ENCODE peak calls at places on chromosomes 12 and 14, in four cellular contexts. One of them, this sample, is unnamed.

GRCh38 chr12:67593041-67593870 is 55.3 kb upstream of the DYRK2 start:
- DNase-seq in IMR-90: peak; percentile 8
- DNase-seq in neural progenitor cell: no peak
- DNase-seq in GM12878: no peak
- DNase-seq in this sample: peak; percentile 94

GRCh38 chr12:20624718-20625117 is 70.4 kb upstream of the SLCO1C1 start:
- DNase-seq in IMR-90: peak; percentile 30
- DNase-seq in neural progenitor cell: peak; percentile 63
- DNase-seq in GM12878: no peak
- DNase-seq in this sample: no peak

GRCh38 chr12:68977335-68977734 is 44.4 kb upstream of the CPM start:
- DNase-seq in IMR-90: no peak
- DNase-seq in neural progenitor cell: no peak
- DNase-seq in GM12878: no peak
- DNase-seq in this sample: no peak

GRCh38 chr14:73239463-73240241 is 2.3 kb downstream of the PAPLN start:
- DNase-seq in IMR-90: peak; percentile 49
- DNase-seq in neural progenitor cell: peak; percentile 67
- DNase-seq in GM12878: no peak
- DNase-seq in this sample: peak; percentile 32

GRCh38 chr14:105419055-105419304 is 647 bp upstream of the MTA1 start:
- DNase-seq in IMR-90: no peak
- DNase-seq in neural progenitor cell: no peak
- DNase-seq in GM12878: no peak
- DNase-seq in this sample: no peak

GRCh38 chr14:93042968-93043940 is 72.5 kb downstream of the ITPK1 start:
- DNase-seq in IMR-90: peak; percentile 63
- DNase-seq in neural progenitor cell: no peak
- DNase-seq in GM12878: no peak
- DNase-seq in this sample: peak; percentile 96

GRCh38 chr14:101501341-101501740 is 60.0 kb upstream of the DIO3 start:
- DNase-seq in IMR-90: no peak
- DNase-seq in neural progenitor cell: no peak
- DNase-seq in GM12878: no peak
- DNase-seq in this sample: no peak

GRCh38 chr14:81301813-81302212 is 81.1 kb upstream of the GTF2A1 start:
- DNase-seq in IMR-90: no peak
- DNase-seq in neural progenitor cell: no peak
- DNase-seq in GM12878: no peak
- DNase-seq in this sample: no peak

GRCh38 chr14:52873694-52874093 is 77.2 kb downstream of the FERMT2 start:
- DNase-seq in IMR-90: peak; percentile 56
- DNase-seq in neural progenitor cell: no peak
- DNase-seq in GM12878: no peak
- DNase-seq in this sample: peak; percentile 27

GRCh38 chr12:39406257-39406656 is 36.7 kb downstream of the KIF21A start:
- DNase-seq in IMR-90: no peak
- DNase-seq in neural progenitor cell: no peak
- DNase-seq in GM12878: no peak
- DNase-seq in this sample: no peak

GRCh38 chr12:8081228-8081920 is 700 bp upstream of the NECAP1 start:
- DNase-seq in IMR-90: no peak
- DNase-seq in neural progenitor cell: no peak
- DNase-seq in GM12878: no peak
- DNase-seq in this sample: peak; percentile 17

GRCh38 chr14:72710212-72710611 is 183.7 kb downstream of the DPF3 start:
- DNase-seq in IMR-90: peak; percentile 60
- DNase-seq in neural progenitor cell: no peak
- DNase-seq in GM12878: no peak
- DNase-seq in this sample: no peak

GRCh38 chr14:36096090-36096489 is 80.4 kb downstream of the PTCSC3 start:
- DNase-seq in IMR-90: peak; percentile 52
- DNase-seq in neural progenitor cell: no peak
- DNase-seq in GM12878: no peak
- DNase-seq in this sample: peak; percentile 79

GRCh38 chr14:35254736-35255135 is 37.4 kb upstream of the PSMA6 start:
- DNase-seq in IMR-90: no peak
- DNase-seq in neural progenitor cell: no peak
- DNase-seq in GM12878: peak; percentile 64
- DNase-seq in this sample: peak; percentile 11

GRCh38 chr12:125202421-125202820 is 137.2 kb downstream of the AACS start:
- DNase-seq in IMR-90: no peak
- DNase-seq in neural progenitor cell: no peak
- DNase-seq in GM12878: no peak
- DNase-seq in this sample: no peak

GRCh38 chr12:5480953-5481300 is 49.0 kb downstream of the NTF3 start:
- DNase-seq in IMR-90: no peak
- DNase-seq in neural progenitor cell: peak; percentile 70
- DNase-seq in GM12878: no peak
- DNase-seq in this sample: no peak

GRCh38 chr12:32183646-32184045 is 77.0 kb downstream of the BICD1 start:
- DNase-seq in IMR-90: peak; percentile 15
- DNase-seq in neural progenitor cell: peak; percentile 23
- DNase-seq in GM12878: no peak
- DNase-seq in this sample: no peak

GRCh38 chr12:12839886-12840285 is 26.7 kb downstream of the DDX47 start:
- DNase-seq in IMR-90: peak; percentile 87
- DNase-seq in neural progenitor cell: no peak
- DNase-seq in GM12878: no peak
- DNase-seq in this sample: peak; percentile 83

GRCh38 chr14:80605536-80605935 is 336.0 kb downstream of the CEP128 start:
- DNase-seq in IMR-90: no peak
- DNase-seq in neural progenitor cell: no peak
- DNase-seq in GM12878: no peak
- DNase-seq in this sample: no peak

GRCh38 chr12:79381246-79382208 is 309.2 kb downstream of the PAWR start:
- DNase-seq in IMR-90: no peak
- DNase-seq in neural progenitor cell: no peak
- DNase-seq in GM12878: no peak
- DNase-seq in this sample: no peak

GRCh38 chr12:116529048-116529447 is 30.1 kb upstream of the MAP1LC3B2 start:
- DNase-seq in IMR-90: peak; percentile 59
- DNase-seq in neural progenitor cell: no peak
- DNase-seq in GM12878: no peak
- DNase-seq in this sample: no peak

GRCh38 chr14:51547260-51547659 is 104.5 kb upstream of the FRMD6 start:
- DNase-seq in IMR-90: peak; percentile 100
- DNase-seq in neural progenitor cell: no peak
- DNase-seq in GM12878: no peak
- DNase-seq in this sample: peak; percentile 99

GRCh38 chr12:116245189-116245588 is 32.3 kb downstream of the MED13L start:
- DNase-seq in IMR-90: no peak
- DNase-seq in neural progenitor cell: no peak
- DNase-seq in GM12878: no peak
- DNase-seq in this sample: no peak

GRCh38 chr12:43764528-43764927 is 5.8 kb downstream of the IRAK4 start:
- DNase-seq in IMR-90: no peak
- DNase-seq in neural progenitor cell: no peak
- DNase-seq in GM12878: no peak
- DNase-seq in this sample: no peak

GRCh38 chr14:105646175-105646574 is 119.8 kb downstream of the TMEM121 start:
- DNase-seq in IMR-90: no peak
- DNase-seq in neural progenitor cell: no peak
- DNase-seq in GM12878: no peak
- DNase-seq in this sample: no peak

GRCh38 chr12:10190558-10191388 is 11.9 kb downstream of the TMEM52B start:
- DNase-seq in IMR-90: peak; percentile 77
- DNase-seq in neural progenitor cell: peak; percentile 69
- DNase-seq in GM12878: no peak
- DNase-seq in this sample: peak; percentile 60

GRCh38 chr14:65933400-65934068 is 521.0 kb downstream of the FUT8 start:
- DNase-seq in IMR-90: no peak
- DNase-seq in neural progenitor cell: no peak
- DNase-seq in GM12878: no peak
- DNase-seq in this sample: no peak

DNA sequence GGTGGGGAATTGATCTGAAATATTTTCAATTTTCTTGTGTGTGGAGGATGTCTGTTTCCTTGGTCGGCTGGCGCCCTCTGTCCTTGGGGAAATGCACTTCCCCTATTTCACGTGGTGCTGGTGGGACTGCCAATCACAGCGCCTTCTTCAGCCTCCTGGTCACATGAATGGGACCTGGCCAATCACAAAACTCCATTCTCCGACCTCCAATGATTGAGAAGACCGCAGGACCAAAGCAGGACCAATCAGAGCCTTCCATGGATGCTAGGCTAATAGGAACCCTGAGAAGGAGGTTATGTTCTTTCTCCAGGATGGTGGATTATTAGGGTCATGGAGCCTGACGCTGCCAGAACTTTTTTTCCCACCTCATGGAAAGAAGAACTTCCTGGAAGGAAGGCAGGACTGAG is 188.7 kb downstream of the TTC8 start:
- DNase-seq in IMR-90: peak; percentile 11
- DNase-seq in neural progenitor cell: peak; percentile 25
- DNase-seq in GM12878: no peak
- DNase-seq in this sample: no peak
- TF ChIP-seq CTCF in IMR-90: peak; percentile 51
- TF ChIP-seq CTCF in neural progenitor cell: peak; percentile 36
- TF ChIP-seq CTCF in GM12878: peak; percentile 21
- TF ChIP-seq CTCF in this sample: peak; percentile 15

DNA sequence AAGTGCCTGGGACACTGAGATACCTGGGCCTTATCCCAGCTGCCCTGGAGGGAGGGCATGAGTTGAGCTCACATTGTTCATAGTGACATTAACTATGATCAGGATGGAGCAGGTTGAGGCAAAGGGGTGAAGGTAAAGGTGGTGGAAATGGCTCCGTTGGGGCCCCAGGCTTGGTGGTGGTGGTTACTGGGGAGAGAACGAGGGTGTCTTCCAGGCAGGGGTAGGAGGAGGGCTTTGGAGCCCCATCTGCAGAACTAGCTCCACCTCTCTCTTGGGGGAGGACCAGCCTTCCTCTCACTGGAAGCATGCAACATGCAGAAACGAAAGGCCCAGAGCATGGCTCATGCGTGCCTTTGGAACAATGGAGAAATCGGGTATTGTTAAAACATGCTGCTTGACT is 217.0 kb downstream of the SLC41A2 start:
- DNase-seq in IMR-90: no peak
- DNase-seq in neural progenitor cell: no peak
- DNase-seq in GM12878: no peak
- DNase-seq in this sample: no peak
- H2AFZ ChIP-seq in IMR-90: peak overlapping the region; percentile 8
- H2AFZ ChIP-seq in neural progenitor cell: no peak overlapping the region
- H2AFZ ChIP-seq in GM12878: peak overlapping the region; percentile 3
- H2AFZ ChIP-seq in this sample: no peak overlapping the region

GRCh38 chr12:111033281-111034147 is 113.1 kb upstream of the MYL2 start:
- DNase-seq in IMR-90: no peak
- DNase-seq in neural progenitor cell: peak; percentile 72
- DNase-seq in GM12878: no peak
- DNase-seq in this sample: no peak
- TF ChIP-seq CTCF in IMR-90: no peak
- TF ChIP-seq CTCF in neural progenitor cell: peak; percentile 82
- TF ChIP-seq CTCF in GM12878: no peak
- TF ChIP-seq CTCF in this sample: peak; percentile 28

DNA sequence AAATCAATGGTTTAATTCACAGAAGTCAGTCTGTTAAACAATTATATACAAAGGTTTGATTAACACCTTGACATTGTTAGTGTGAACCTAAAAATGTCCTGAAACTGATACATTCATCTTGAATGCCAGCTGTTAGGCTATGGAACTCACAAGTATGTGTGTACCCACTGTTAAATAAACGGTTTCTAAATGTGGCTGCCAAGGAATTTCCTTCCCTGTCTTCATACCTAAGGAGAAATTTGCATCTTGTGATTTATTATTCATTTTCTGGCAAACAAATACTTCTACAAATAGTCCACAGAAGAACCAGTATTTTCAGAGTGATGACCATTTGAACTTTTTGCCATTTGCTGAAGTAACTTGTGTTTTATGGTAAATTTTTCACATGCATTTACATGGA is 118.3 kb downstream of the KICS2 start:
- DNase-seq in IMR-90: peak; percentile 32
- DNase-seq in neural progenitor cell: no peak
- DNase-seq in GM12878: no peak
- DNase-seq in this sample: peak; percentile 19
- H2AFZ ChIP-seq in IMR-90: no peak overlapping the region
- H2AFZ ChIP-seq in neural progenitor cell: no peak overlapping the region
- H2AFZ ChIP-seq in GM12878: no peak overlapping the region
- H2AFZ ChIP-seq in this sample: no peak overlapping the region

GRCh38 chr12:64587447-64587846 is 22.8 kb upstream of the RASSF3 start:
- DNase-seq in IMR-90: no peak
- DNase-seq in neural progenitor cell: no peak
- DNase-seq in GM12878: no peak
- DNase-seq in this sample: no peak
- TF ChIP-seq CTCF in IMR-90: no peak
- TF ChIP-seq CTCF in neural progenitor cell: no peak
- TF ChIP-seq CTCF in GM12878: peak; percentile 31
- TF ChIP-seq CTCF in this sample: no peak

GRCh38 chr12:41552507-41553047 is 364.5 kb downstream of the PDZRN4 start:
- DNase-seq in IMR-90: no peak
- DNase-seq in neural progenitor cell: no peak
- DNase-seq in GM12878: no peak
- DNase-seq in this sample: no peak

GRCh38 chr12:41545761-41546160 is 357.6 kb downstream of the PDZRN4 start:
- DNase-seq in IMR-90: no peak
- DNase-seq in neural progenitor cell: no peak
- DNase-seq in GM12878: no peak
- DNase-seq in this sample: no peak

DNA sequence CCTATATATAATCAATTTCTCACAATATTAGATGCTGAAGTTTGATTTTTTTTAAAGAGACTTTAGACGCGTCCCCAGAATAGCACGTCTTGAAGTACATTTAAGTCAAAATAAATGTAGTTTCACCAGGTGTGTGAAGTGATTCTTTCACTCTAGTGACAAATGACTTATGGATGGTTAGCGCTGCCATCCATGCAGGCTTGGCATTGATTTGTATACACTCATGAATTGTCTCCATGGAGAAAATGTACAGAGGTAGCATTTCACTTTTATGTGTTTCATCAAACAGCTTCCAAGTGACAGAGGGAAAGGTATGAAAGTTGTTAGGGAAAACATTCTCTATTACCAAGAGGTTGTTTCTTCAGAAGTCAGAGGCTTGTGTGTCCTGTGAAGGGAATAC is 360.8 kb downstream of the PDZRN4 start:
- DNase-seq in IMR-90: no peak
- DNase-seq in neural progenitor cell: no peak
- DNase-seq in GM12878: no peak
- DNase-seq in this sample: no peak
- H2AFZ ChIP-seq in IMR-90: no peak overlapping the region
- H2AFZ ChIP-seq in neural progenitor cell: no peak overlapping the region
- H2AFZ ChIP-seq in GM12878: no peak overlapping the region
- H2AFZ ChIP-seq in this sample: no peak overlapping the region

GRCh38 chr14:22847661-22848341 is 11.4 kb downstream of the MMP14 start:
- DNase-seq in IMR-90: peak; percentile 84
- DNase-seq in neural progenitor cell: peak; percentile 39
- DNase-seq in GM12878: no peak
- DNase-seq in this sample: peak; percentile 71
- TF ChIP-seq CTCF in IMR-90: peak; percentile 21
- TF ChIP-seq CTCF in neural progenitor cell: peak; percentile 30
- TF ChIP-seq CTCF in GM12878: no peak
- TF ChIP-seq CTCF in this sample: peak; percentile 43

This sample was measured in mammary epithelial cell.